ENCODE peak calls at places on chromosomes 3 and 15, in four cellular contexts. P is A549, F is transverse colon, K is body of pancreas. G is an unnamed sample.

GRCh38 chr3:113035387-113035982 is 44.7 kb downstream of the GTPBP8 start:
- DNase-seq in P (peak), F (peak), K (peak), G (peak)

GRCh38 chr3:192188218-192188835 is 539.0 kb downstream of the FGF12 start:
- DNase-seq in P (peak), F (peak), K (peak), G (peak)

GRCh38 chr3:48623851-48624547 is 2.4 kb upstream of the TMEM89 start:
- DNase-seq in P (no peak), F (peak), K (no peak), G (no peak)

GRCh38 chr3:157112536-157112935 is 47.4 kb downstream of the CCNL1 start:
- DNase-seq in P (no peak), F (no peak), K (no peak), G (no peak)

GRCh38 chr15:91921188-91921820 is 67.8 kb downstream of the SLCO3A1 start:
- DNase-seq in P (peak), F (no peak), K (no peak), G (no peak)

GRCh38 chr15:71136159-71137137 is 21.2 kb downstream of the THSD4 start:
- DNase-seq in P (peak), F (no peak), K (no peak), G (peak)

GRCh38 chr3:143358793-143359491 is 239.4 kb downstream of the CHST2 start:
- DNase-seq in P (no peak), F (no peak), K (no peak), G (no peak)

GRCh38 chr3:55543228-55543627 is 56.1 kb upstream of the WNT5A start:
- DNase-seq in P (no peak), F (no peak), K (no peak), G (no peak)

GRCh38 chr15:67303490-67304363 is 49.1 kb downstream of the IQCH start:
- DNase-seq in P (peak), F (peak), K (peak), G (no peak)

GRCh38 chr3:177440456-177441105 is 243.3 kb upstream of the TBL1XR1 start:
- DNase-seq in P (no peak), F (no peak), K (no peak), G (no peak)

GRCh38 chr3:54967586-54968244 is 39.9 kb upstream of the LRTM1 start:
- DNase-seq in P (peak), F (no peak), K (no peak), G (no peak)

GRCh38 chr3:174270841-174271240 is 588.3 kb upstream of the NAALADL2 start:
- DNase-seq in P (no peak), F (no peak), K (no peak), G (no peak)

GRCh38 chr15:39426552-39427532 is 154.0 kb upstream of the THBS1 start:
- DNase-seq in P (no peak), F (peak), K (no peak), G (peak)

GRCh38 chr15:87349181-87349580 is 907.4 kb downstream of the NTRK3 start:
- DNase-seq in P (peak), F (no peak), K (no peak), G (no peak)

GRCh38 chr3:15361494-15362214 is 29.3 kb upstream of the SH3BP5 start:
- DNase-seq in P (no peak), F (peak), K (no peak), G (no peak)

GRCh38 chr3:140363801-140364200 is 314.1 kb upstream of the TRIM42 start:
- DNase-seq in P (no peak), F (no peak), K (no peak), G (no peak)

GRCh38 chr3:184815046-184815930 is 3.3 kb downstream of the VPS8 start:
- DNase-seq in P (no peak), F (no peak), K (no peak), G (no peak)

GRCh38 chr3:105040026-105040622 is 326.6 kb upstream of the ALCAM start:
- DNase-seq in P (no peak), F (no peak), K (no peak), G (no peak)

GRCh38 chr3:50139308-50139707 is 15.8 kb upstream of the SEMA3F start:
- DNase-seq in P (no peak), F (no peak), K (no peak), G (no peak)

GRCh38 chr3:69879051-69879450 is 120.5 kb upstream of the SAMMSON start:
- DNase-seq in P (no peak), F (no peak), K (no peak), G (no peak)

GRCh38 chr3:147336543-147337278 is 69.6 kb downstream of the ZIC4 start:
- DNase-seq in P (no peak), F (no peak), K (no peak), G (no peak)

GRCh38 chr3:46662771-46663551 is 30.5 kb downstream of the ALS2CL start:
- DNase-seq in P (no peak), F (peak), K (no peak), G (peak)

GRCh38 chr15:39018966-39019365 is 454.4 kb upstream of the RASGRP1 start:
- DNase-seq in P (no peak), F (no peak), K (no peak), G (no peak)

GRCh38 chr3:184176377-184177330 is 2.0 kb downstream of the AP2M1 start:
- DNase-seq in P (peak), F (peak), K (no peak), G (peak)

GRCh38 chr3:195003006-195003892 is 267.7 kb downstream of the XXYLT1 start:
- DNase-seq in P (no peak), F (peak), K (peak), G (no peak)

GRCh38 chr3:178126686-178127085 is 409.6 kb upstream of the KCNMB2 start:
- DNase-seq in P (no peak), F (no peak), K (no peak), G (no peak)

GRCh38 chr3:59401924-59402323 is 352.1 kb upstream of the CFAP20DC start:
- DNase-seq in P (no peak), F (no peak), K (no peak), G (no peak)

GRCh38 chr15:40754883-40755815 is at the start of gene RMDN3:
- DNase-seq in P (peak), F (peak), K (peak), G (peak)

GRCh38 chr3:107240183-107241091 is 136.8 kb upstream of the CCDC54 start:
- DNase-seq in P (peak), F (peak), K (peak), G (peak)
- TF ChIP-seq POLR2A in P (peak), F (no peak), K (no peak), G (peak)

DNA sequence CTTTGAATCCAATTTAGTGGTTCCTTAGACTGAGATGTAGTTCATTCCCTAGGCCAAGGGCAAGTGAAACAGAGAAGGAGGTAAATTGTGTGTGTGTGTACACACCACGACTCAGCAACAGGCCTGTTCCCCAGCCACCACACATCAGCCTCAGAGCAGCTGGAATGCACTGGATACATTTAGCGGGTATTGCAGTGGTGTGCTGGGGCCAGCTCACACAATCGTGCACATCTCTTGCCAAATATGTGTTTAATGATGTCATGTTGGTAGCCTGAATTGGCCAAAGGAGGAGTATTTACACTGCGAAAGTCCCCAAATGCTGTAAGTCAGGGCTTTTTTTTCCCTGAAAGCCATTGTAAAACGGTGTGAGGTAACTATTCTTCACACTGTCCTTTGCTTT is 82.3 kb downstream of the RBPMS2 start:
- DNase-seq in P (peak), F (peak), K (peak), G (peak)
- TF ChIP-seq POLR2A in P (no peak), F (no peak), K (no peak), G (no peak)

GRCh38 chr15:25773248-25773647 is 89.9 kb downstream of the ATP10A start:
- DNase-seq in P (no peak), F (no peak), K (no peak), G (no peak)

GRCh38 chr15:25777047-25777446 is 86.1 kb downstream of the ATP10A start:
- DNase-seq in P (no peak), F (no peak), K (no peak), G (no peak)

GRCh38 chr15:25776071-25776740 is 86.9 kb downstream of the ATP10A start:
- DNase-seq in P (no peak), F (no peak), K (no peak), G (no peak)

GRCh38 chr15:25774871-25775270 is 88.3 kb downstream of the ATP10A start:
- DNase-seq in P (no peak), F (no peak), K (no peak), G (no peak)

DNA sequence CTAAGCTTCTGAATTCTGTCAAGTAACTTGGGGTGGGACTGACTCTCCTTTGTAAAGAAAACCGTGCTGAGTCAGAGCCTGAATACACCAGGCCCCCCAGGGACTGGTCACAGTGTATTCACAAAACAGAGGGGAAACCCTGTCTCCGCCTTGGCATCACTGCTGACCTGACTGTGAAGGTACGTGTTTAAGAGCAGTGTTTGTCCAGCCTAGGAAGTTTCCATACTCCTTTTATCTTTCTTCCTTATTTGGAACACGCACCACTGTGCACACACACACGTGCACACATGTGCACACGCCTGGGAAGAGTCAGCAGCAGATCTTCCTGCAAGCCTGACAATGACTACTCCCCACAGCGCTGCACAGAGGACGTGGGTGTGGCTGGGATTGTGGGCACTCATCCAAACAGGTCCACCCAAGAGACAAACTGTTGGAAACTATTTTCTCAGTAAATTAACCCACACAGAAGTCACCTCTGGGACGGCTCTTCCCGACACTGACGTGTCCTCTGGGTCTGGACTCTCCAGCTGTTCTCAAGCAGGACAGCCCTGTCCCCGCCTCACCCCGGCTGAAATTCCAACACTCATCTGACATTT is 87.7 kb downstream of the ATP10A start:
- DNase-seq in P (peak), F (peak), K (no peak), G (no peak)
- TF ChIP-seq POLR2A in P (no peak), F (no peak), K (no peak), G (no peak)

GRCh38 chr3:52155912-52156311 is 1.7 kb upstream of the POC1A start:
- DNase-seq in P (no peak), F (no peak), K (no peak), G (no peak)

GRCh38 chr3:52150357-52150756 is 3.9 kb downstream of the POC1A start:
- DNase-seq in P (no peak), F (no peak), K (no peak), G (no peak)

GRCh38 chr3:52153389-52154096 is 680 bp downstream of the POC1A start:
- DNase-seq in P (peak), F (peak), K (no peak), G (peak)

GRCh38 chr3:52150860-52151259 is 3.4 kb downstream of the POC1A start:
- DNase-seq in P (no peak), F (no peak), K (no peak), G (no peak)

GRCh38 chr3:52154135-52155094 is at the start of gene POC1A:
- DNase-seq in P (peak), F (peak), K (peak), G (peak)
- TF ChIP-seq POLR2A in P (peak), F (peak), K (peak), G (peak)

GRCh38 chr15:90883971-90884718 is at the start of gene FES:
- DNase-seq in P (no peak), F (peak), K (no peak), G (no peak)
- TF ChIP-seq POLR2A in P (no peak), F (peak), K (peak), G (no peak)

G was measured in H54.